ENCODE peak calls at places on chromosomes 1 and 21, in four cellular contexts. R, W, O and H are unnamed samples.

GRCh38 chr1:119115301-119115700 is 25.2 kb downstream of the WARS2 start:
- DNase-seq in R (no peak), W (no peak), O (no peak), H (no peak)

GRCh38 chr1:8671313-8671917 is 146.0 kb downstream of the RERE start:
- DNase-seq in R (no peak), W (no peak), O (peak; percentile 60), H (no peak)

GRCh38 chr1:112522621-112523020 is 13.9 kb downstream of the WNT2B start:
- DNase-seq in R (no peak), W (peak; percentile 66), O (no peak), H (peak; percentile 77)

GRCh38 chr1:27527857-27528700 is 38.1 kb upstream of the WASF2 start:
- DNase-seq in R (no peak), W (no peak), O (no peak), H (no peak)

GRCh38 chr1:235297579-235297978 is 30.4 kb downstream of the ARID4B start:
- DNase-seq in R (no peak), W (no peak), O (no peak), H (no peak)

GRCh38 chr1:53317651-53318539 is 10.0 kb downstream of the LRP8 start:
- DNase-seq in R (no peak), W (no peak), O (no peak), H (no peak)

GRCh38 chr1:69915347-69915746 is 290.0 kb downstream of the LRRC40 start:
- DNase-seq in R (no peak), W (peak; percentile 47), O (no peak), H (peak; percentile 35)

GRCh38 chr21:45822002-45822397 is 159.6 kb upstream of the COL6A1 start:
- DNase-seq in R (no peak), W (no peak), O (no peak), H (no peak)

GRCh38 chr1:63509718-63510117 is 13.3 kb downstream of the ITGB3BP start:
- DNase-seq in R (no peak), W (no peak), O (no peak), H (no peak)

GRCh38 chr1:179251675-179252074 is 22.2 kb upstream of the ABL2 start:
- DNase-seq in R (peak; percentile 67), W (peak; percentile 9), O (no peak), H (no peak)

GRCh38 chr1:11977625-11978024 is 2.6 kb upstream of the MFN2 start:
- DNase-seq in R (no peak), W (peak; percentile 62), O (no peak), H (peak; percentile 60)

GRCh38 chr1:236388332-236388731 is 5.8 kb upstream of the EDARADD start:
- DNase-seq in R (no peak), W (no peak), O (no peak), H (no peak)

GRCh38 chr1:216923601-216924000 is 200.4 kb upstream of the ESRRG start:
- DNase-seq in R (no peak), W (no peak), O (no peak), H (no peak)

GRCh38 chr1:210294991-210295773 is 33.5 kb upstream of the HHAT start:
- DNase-seq in R (no peak), W (peak; percentile 59), O (peak; percentile 14), H (peak; percentile 48)

GRCh38 chr21:24428539-24429186 is 1178.6 kb downstream of the MRPL39 start:
- DNase-seq in R (no peak), W (no peak), O (no peak), H (no peak)

GRCh38 chr1:106889054-106889453 is 167.4 kb upstream of the PRMT6 start:
- DNase-seq in R (no peak), W (no peak), O (no peak), H (no peak)

GRCh38 chr1:92851729-92852128 is 19.9 kb downstream of the RPL5 start:
- DNase-seq in R (no peak), W (no peak), O (no peak), H (no peak)

GRCh38 chr1:17869826-17870225 is 114.7 kb downstream of the ACTL8 start:
- DNase-seq in R (no peak), W (no peak), O (no peak), H (no peak)

GRCh38 chr1:15501208-15502032 is 22.6 kb downstream of the CASP9 start:
- DNase-seq in R (peak; percentile 54), W (no peak), O (peak; percentile 35), H (no peak)

GRCh38 chr1:215606564-215607168 is 39.6 kb downstream of the KCTD3 start:
- DNase-seq in R (peak; percentile 59), W (no peak), O (no peak), H (no peak)

GRCh38 chr21:42649122-42650032 is 4.0 kb upstream of the PDE9A start:
- DNase-seq in R (no peak), W (no peak), O (no peak), H (no peak)

GRCh38 chr1:232509570-232509969 is 120.4 kb downstream of the SIPA1L2 start:
- DNase-seq in R (no peak), W (no peak), O (no peak), H (no peak)

GRCh38 chr1:230832466-230832865 is 35.9 kb downstream of the C1orf198 start:
- DNase-seq in R (peak; percentile 4), W (no peak), O (peak; percentile 1), H (no peak)

GRCh38 chr1:110433213-110433612 is 17.7 kb upstream of the PROK1 start:
- DNase-seq in R (no peak), W (no peak), O (no peak), H (no peak)

GRCh38 chr1:46517010-46517600 is 27.5 kb downstream of the DMBX1 start:
- DNase-seq in R (no peak), W (no peak), O (peak; percentile 88), H (no peak)

GRCh38 chr1:111754964-111755320 is 759 bp upstream of the DDX20 start:
- DNase-seq in R (peak; percentile 78), W (no peak), O (peak; percentile 24), H (peak; percentile 28)

GRCh38 chr1:29125237-29125641 is 1.5 kb upstream of the TMEM200B start:
- DNase-seq in R (no peak), W (no peak), O (no peak), H (no peak)

GRCh38 chr1:30134466-30135217 is 588.7 kb downstream of the MATN1 start:
- DNase-seq in R (no peak), W (no peak), O (no peak), H (no peak)

GRCh38 chr1:178310685-178311105 is 186.1 kb downstream of the CLEC20A start:
- DNase-seq in R (peak; percentile 86), W (peak; percentile 46), O (no peak), H (peak; percentile 64)

GRCh38 chr1:170073893-170074249 is 624 bp downstream of the KIFAP3 start:
- DNase-seq in R (no peak), W (no peak), O (no peak), H (no peak)

GRCh38 chr1:209607102-209607794 is 23.7 kb downstream of the CAMK1G start:
- DNase-seq in R (no peak), W (no peak), O (no peak), H (no peak)

GRCh38 chr1:243558556-243558955 is 291.5 kb downstream of the AKT3 start:
- DNase-seq in R (no peak), W (no peak), O (no peak), H (no peak)

GRCh38 chr1:198850196-198850595 is 211.4 kb downstream of the PTPRC start:
- DNase-seq in R (peak; percentile 8), W (no peak), O (no peak), H (no peak)

GRCh38 chr1:203167913-203168200 is 7.8 kb downstream of the MYBPH start:
- DNase-seq in R (no peak), W (no peak), O (no peak), H (no peak)

GRCh38 chr1:77889671-77890070 is 1.2 kb downstream of the NEXN start:
- DNase-seq in R (peak; percentile 77), W (peak; percentile 44), O (no peak), H (peak; percentile 32)

GRCh38 chr1:186512698-186513457 is 52.0 kb upstream of the PDC start:
- DNase-seq in R (no peak), W (no peak), O (no peak), H (no peak)